ENCODE peak calls at places on chromosomes 3 and 15, in eight cellular contexts. V is breast epithelium; J is fibroblast of lung; B is suprapubic skin; X is HCT116; K is CD8-positive, alpha-beta T cell; G is cardiac muscle cell; T is pancreas. U is an unnamed sample.

GRCh38 chr3:46675843-46676567 is 17.5 kb downstream of the ALS2CL start:
- DNase-seq in V (no peak), J (peak; percentile 30), B (peak; percentile 54), X (no peak), K (no peak), G (no peak), T (peak; percentile 24), U (no peak)

GRCh38 chr3:141905129-141905528 is 28.7 kb downstream of the ATP1B3 start:
- DNase-seq in V (no peak), J (no peak), B (no peak), X (no peak), K (no peak), G (peak; percentile 50), T (no peak), U (no peak)

GRCh38 chr3:130395916-130396315 is 50.4 kb downstream of the COL6A5 start:
- DNase-seq in V (peak; percentile 17), J (peak; percentile 34), B (no peak), X (peak; percentile 6), K (no peak), G (peak; percentile 79), T (no peak), U (peak; percentile 82)

GRCh38 chr3:30738605-30739004 is 132.2 kb downstream of the TGFBR2 start:
- DNase-seq in V (no peak), J (no peak), B (no peak), X (no peak), K (no peak), G (no peak), T (no peak), U (no peak)

GRCh38 chr3:54900954-54901591 is 26.8 kb downstream of the LRTM1 start:
- DNase-seq in V (no peak), J (no peak), B (no peak), X (no peak), K (no peak), G (no peak), T (no peak), U (no peak)

GRCh38 chr3:181561130-181561529 is 150.6 kb upstream of the SOX2 start:
- DNase-seq in V (no peak), J (no peak), B (no peak), X (no peak), K (no peak), G (no peak), T (no peak), U (no peak)

GRCh38 chr3:112649478-112649735 is 8.5 kb upstream of the CCDC80 start:
- DNase-seq in V (no peak), J (no peak), B (no peak), X (no peak), K (no peak), G (peak; percentile 73), T (no peak), U (no peak)

GRCh38 chr15:85559530-85559929 is 179.1 kb downstream of the AKAP13 start:
- DNase-seq in V (no peak), J (no peak), B (no peak), X (no peak), K (no peak), G (no peak), T (no peak), U (no peak)

GRCh38 chr3:191314109-191314728 is 15.0 kb upstream of the CCDC50 start:
- DNase-seq in V (no peak), J (no peak), B (no peak), X (no peak), K (no peak), G (no peak), T (no peak), U (no peak)

GRCh38 chr3:131083190-131083863 is 56.6 kb downstream of the NEK11 start:
- DNase-seq in V (no peak), J (peak; percentile 47), B (no peak), X (no peak), K (no peak), G (peak; percentile 43), T (peak; percentile 67), U (no peak)

GRCh38 chr15:31471731-31472430 is 145.2 kb downstream of the KLF13 start:
- DNase-seq in V (no peak), J (peak; percentile 88), B (peak; percentile 43), X (no peak), K (no peak), G (peak; percentile 88), T (no peak), U (peak; percentile 67)

GRCh38 chr15:99348412-99348811 is 97.1 kb downstream of the LRRC28 start:
- DNase-seq in V (no peak), J (no peak), B (no peak), X (no peak), K (no peak), G (no peak), T (no peak), U (no peak)

GRCh38 chr15:53974813-53975212 is 3.4 kb upstream of the UNC13C start:
- DNase-seq in V (no peak), J (no peak), B (no peak), X (no peak), K (no peak), G (no peak), T (no peak), U (no peak)

GRCh38 chr3:42755681-42756578 is 17.1 kb downstream of the CCDC13 start:
- DNase-seq in V (no peak), J (peak; percentile 59), B (no peak), X (no peak), K (no peak), G (peak; percentile 49), T (no peak), U (no peak)

GRCh38 chr15:78077860-78078187 is 313 bp upstream of the TBC1D2B start:
- DNase-seq in V (no peak), J (peak; percentile 40), B (no peak), X (no peak), K (no peak), G (no peak), T (no peak), U (no peak)

GRCh38 chr15:78079296-78080087 is 2.0 kb upstream of the TBC1D2B start:
- DNase-seq in V (no peak), J (no peak), B (no peak), X (no peak), K (no peak), G (no peak), T (no peak), U (no peak)

GRCh38 chr15:78075490-78076230 is 1.9 kb downstream of the TBC1D2B start:
- DNase-seq in V (peak; percentile 48), J (peak; percentile 90), B (peak; percentile 57), X (no peak), K (no peak), G (peak; percentile 94), T (no peak), U (peak; percentile 73)

GRCh38 chr15:78077053-78077859 is at the start of gene TBC1D2B:
- DNase-seq in V (no peak), J (peak; percentile 47), B (peak; percentile 83), X (no peak), K (no peak), G (peak; percentile 65), T (peak; percentile 88), U (peak; percentile 26)

DNA sequence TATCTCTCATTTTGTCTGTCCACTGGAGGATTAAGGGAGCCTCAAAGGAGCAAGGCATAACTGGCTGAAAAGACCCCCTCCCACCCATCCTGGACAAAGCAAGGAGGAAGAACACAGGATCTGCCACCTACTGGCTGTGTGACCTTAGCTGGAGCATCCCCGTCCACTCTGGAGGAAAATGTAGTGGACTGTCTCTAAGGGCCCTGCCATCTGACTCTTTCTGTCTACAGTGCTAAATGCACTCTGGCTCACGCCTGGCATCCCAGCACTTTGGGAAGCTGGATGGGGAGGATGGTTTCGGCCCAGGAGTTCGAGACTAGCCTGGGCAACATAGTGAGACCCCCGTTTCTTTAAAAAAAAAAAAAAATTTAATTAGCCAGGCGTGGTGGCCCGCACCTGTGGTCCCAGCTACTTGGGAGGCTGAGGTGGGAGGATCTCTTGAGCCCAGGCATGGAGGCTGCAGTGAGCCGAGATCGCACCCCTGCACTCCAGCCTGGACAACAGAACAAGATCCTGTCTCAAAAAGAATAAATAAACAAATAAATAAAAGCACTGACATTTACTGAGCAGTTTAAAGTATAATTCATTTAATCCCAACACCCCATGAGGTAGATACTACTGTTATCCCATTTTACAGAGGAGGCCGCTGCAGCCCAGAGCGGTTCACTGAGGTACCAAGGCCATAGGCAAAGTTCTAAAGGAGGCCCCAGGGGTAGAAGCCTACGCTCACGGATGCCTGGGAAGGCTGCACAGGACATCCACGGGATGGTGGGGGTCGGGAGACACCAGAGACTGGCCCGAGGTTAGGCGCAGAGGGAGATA is 1.1 kb downstream of the TBC1D2B start:
- DNase-seq in V (no peak), J (peak; percentile 18), B (no peak), X (no peak), K (no peak), G (no peak), T (no peak), U (no peak)
- TF ChIP-seq CTCF in V (no peak), J (peak; percentile 28), B (no peak), X (peak; percentile 14), K (no peak), G (no peak), T (no peak), U (no peak)

DNA sequence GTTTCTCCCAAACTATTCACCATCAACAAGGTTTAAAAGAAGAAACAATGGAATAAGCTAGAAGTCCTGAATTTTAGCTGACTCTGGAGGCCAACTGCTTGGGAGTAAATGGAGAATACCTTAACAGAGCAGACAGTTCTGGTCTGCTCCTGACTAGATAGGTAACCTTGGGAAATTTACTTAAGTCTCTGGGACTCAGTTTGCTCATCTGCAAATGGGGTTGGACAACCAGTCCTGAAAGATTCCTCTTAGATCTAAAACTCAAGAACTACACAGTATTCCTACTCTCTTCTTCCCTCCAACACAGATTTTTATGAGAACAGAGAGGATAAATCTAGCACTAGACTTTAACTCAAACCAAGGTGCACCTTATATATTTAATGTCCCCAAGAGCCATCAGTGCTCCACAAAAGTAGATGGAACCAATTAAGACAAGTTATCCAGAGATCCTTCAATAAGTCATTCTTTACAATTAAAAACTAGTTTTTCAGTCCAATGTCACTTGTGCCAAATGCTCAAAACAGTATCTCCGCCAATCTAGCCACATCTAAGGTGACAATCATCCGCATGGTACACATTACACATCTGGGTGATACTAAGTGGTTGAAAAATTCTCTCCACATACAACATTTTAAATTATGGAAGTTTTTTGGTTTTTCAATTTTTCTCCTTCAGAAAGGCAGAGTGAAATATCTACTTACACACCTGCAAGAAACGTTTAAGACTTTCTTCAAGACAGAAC is 1.5 kb downstream of the RHOA start:
- DNase-seq in V (no peak), J (no peak), B (no peak), X (no peak), K (no peak), G (no peak), T (no peak), U (no peak)
- H3K4me3 ChIP-seq in V (peak overlapping the region; percentile 90), J (peak overlapping the region; percentile 98), B (peak overlapping the region; percentile 91), X (peak overlapping the region; percentile 95), K (peak overlapping the region; percentile 66), G (peak overlapping the region; percentile 81), T (peak overlapping the region; percentile 86), U (peak overlapping the region; percentile 71)

GRCh38 chr3:10980216-10980799 is 12.2 kb upstream of the SLC6A1 start:
- DNase-seq in V (no peak), J (no peak), B (no peak), X (no peak), K (no peak), G (no peak), T (no peak), U (no peak)
- H3K27me3 ChIP-seq in V (no peaks in the 10 kb centered on the region), J (no peaks in the 10 kb centered on the region), B (no peaks in the 10 kb centered on the region), X (peaks cover 52% of the 10 kb centered on the region), K (no peaks in the 10 kb centered on the region), G (no peaks in the 10 kb centered on the region), T (no peaks in the 10 kb centered on the region), U (peaks cover 12% of the 10 kb centered on the region)

DNA sequence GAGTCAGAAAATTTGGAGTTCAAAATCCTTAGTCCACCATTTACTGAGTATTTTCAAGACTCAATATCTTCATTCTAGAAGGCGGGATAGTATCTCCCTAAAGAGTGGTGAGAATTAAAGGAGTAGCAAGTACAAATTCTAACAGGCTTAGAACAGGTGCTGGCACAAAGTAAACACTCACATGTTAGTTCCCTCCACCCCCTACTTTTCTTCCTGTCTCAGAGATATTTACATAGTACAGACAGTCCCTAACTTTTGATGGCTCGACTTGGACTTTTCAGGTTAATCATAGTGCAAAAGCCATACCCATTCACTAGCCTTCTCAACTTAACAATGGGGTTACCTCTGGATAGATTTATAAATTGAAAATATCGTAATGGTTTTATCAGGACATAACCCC is 476.2 kb upstream of the RASGRP1 start:
- DNase-seq in V (no peak), J (no peak), B (no peak), X (no peak), K (no peak), G (no peak), T (no peak), U (no peak)
- TF ChIP-seq CTCF in V (no peak), J (no peak), B (no peak), X (no peak), K (no peak), G (no peak), T (no peak), U (no peak)